ENCODE peak calls at places on chromosomes 4 and X, in nine cellular contexts. Z is NCI-H1092, B is heart left ventricle, Y is tibial artery, G is endothelial cell, A is NCI-H1436, O is substantia nigra, C is RWPE1, E is nephron progenitor cell. H is an unnamed sample.

GRCh38 chrX:123348468-123348867 is 164.4 kb downstream of the GRIA3 start:
- DNase-seq in B (no peak), C (no peak), A (no peak), Z (no peak), Y (no peak), G (no peak), E (no peak), O (no peak), H (no peak)

GRCh38 chr4:26458104-26458503 is 32.2 kb downstream of the CCKAR start:
- DNase-seq in C (no peak), O (no peak), Z (no peak), B (no peak), E (no peak), G (no peak), A (no peak), Y (no peak), H (no peak)

GRCh38 chr4:140069068-140069467 is 84.9 kb downstream of the MAML3 start:
- DNase-seq in O (no peak), E (no peak), B (peak), A (no peak), G (no peak), Z (no peak), Y (peak), C (no peak), H (no peak)

GRCh38 chrX:19926095-19926494 is 38.7 kb upstream of the SH3KBP1 start:
- DNase-seq in E (no peak), G (no peak), O (no peak), Z (no peak), C (no peak), B (no peak), Y (no peak), A (no peak), H (no peak)

GRCh38 chr4:14752341-14753046 is 249.8 kb upstream of the CPEB2 start:
- DNase-seq in A (no peak), C (no peak), B (no peak), O (no peak), Z (no peak), E (no peak), G (no peak), Y (no peak), H (no peak)

GRCh38 chr4:118351851-118352827 is 664 bp downstream of the PRSS12 start:
- DNase-seq in Y (no peak), O (no peak), G (peak), Z (no peak), B (peak), E (peak), C (peak), A (no peak), H (peak)

GRCh38 chr4:60500860-60501259 is 699.3 kb upstream of the ADGRL3 start:
- DNase-seq in C (no peak), O (no peak), Y (no peak), E (no peak), Z (no peak), B (no peak), G (no peak), A (no peak), H (no peak)

GRCh38 chr4:60805500-60806313 is 394.4 kb upstream of the ADGRL3 start:
- DNase-seq in B (no peak), A (no peak), Z (peak), C (peak), Y (no peak), O (no peak), G (peak), E (peak), H (no peak)

GRCh38 chr4:150582881-150583286 is 933 bp downstream of the MAB21L2 start:
- DNase-seq in E (peak), B (peak), Y (no peak), Z (no peak), C (no peak), A (no peak), G (peak), O (no peak), H (no peak)

GRCh38 chr4:169621754-169622481 is 1.5 kb downstream of the CLCN3 start:
- DNase-seq in A (no peak), G (no peak), B (no peak), C (no peak), O (no peak), Y (no peak), Z (no peak), E (no peak), H (peak)

H was measured in naive B cell.